ENCODE peak calls at places on chromosome 11, in eight cellular contexts. One of them, this sample, is unnamed.
A peak's percentile ranks its signal among the peaks of the same experiment; 100 is the strongest.

GRCh38 chr11:100847696-100848216 is 160.7 kb downstream of the ARHGAP42 start:
- DNase-seq in CD8-positive, alpha-beta memory T cell: no peak
- DNase-seq in esophagus squamous epithelium: no peak
- DNase-seq in brain microvascular endothelial cell: no peak
- DNase-seq in Karpas-422: no peak
- DNase-seq in Peyer's patch: no peak
- DNase-seq in CD8-positive, alpha-beta T cell: no peak
- DNase-seq in cardiac muscle cell: no peak
- DNase-seq in this sample: no peak

GRCh38 chr11:4195909-4196308 is 101.3 kb downstream of the RRM1 start:
- DNase-seq in CD8-positive, alpha-beta memory T cell: no peak
- DNase-seq in esophagus squamous epithelium: no peak
- DNase-seq in brain microvascular endothelial cell: no peak
- DNase-seq in Karpas-422: no peak
- DNase-seq in Peyer's patch: no peak
- DNase-seq in CD8-positive, alpha-beta T cell: no peak
- DNase-seq in cardiac muscle cell: no peak
- DNase-seq in this sample: no peak

GRCh38 chr11:128563308-128563707 is 24.1 kb downstream of the ETS1 start:
- DNase-seq in CD8-positive, alpha-beta memory T cell: no peak
- DNase-seq in esophagus squamous epithelium: no peak
- DNase-seq in brain microvascular endothelial cell: no peak
- DNase-seq in Karpas-422: no peak
- DNase-seq in Peyer's patch: no peak
- DNase-seq in CD8-positive, alpha-beta T cell: no peak
- DNase-seq in cardiac muscle cell: no peak
- DNase-seq in this sample: no peak

GRCh38 chr11:29173660-29174062 is 843.2 kb downstream of the KCNA4 start:
- DNase-seq in CD8-positive, alpha-beta memory T cell: no peak
- DNase-seq in esophagus squamous epithelium: no peak
- DNase-seq in brain microvascular endothelial cell: peak; percentile 50
- DNase-seq in Karpas-422: no peak
- DNase-seq in Peyer's patch: no peak
- DNase-seq in CD8-positive, alpha-beta T cell: no peak
- DNase-seq in cardiac muscle cell: peak; percentile 78
- DNase-seq in this sample: no peak

GRCh38 chr11:9397746-9398680 is 13.6 kb downstream of the IPO7 start:
- DNase-seq in CD8-positive, alpha-beta memory T cell: no peak
- DNase-seq in esophagus squamous epithelium: no peak
- DNase-seq in brain microvascular endothelial cell: no peak
- DNase-seq in Karpas-422: no peak
- DNase-seq in Peyer's patch: no peak
- DNase-seq in CD8-positive, alpha-beta T cell: no peak
- DNase-seq in cardiac muscle cell: no peak
- DNase-seq in this sample: no peak

GRCh38 chr11:121212696-121213567 is 79.6 kb upstream of the SC5D start:
- DNase-seq in CD8-positive, alpha-beta memory T cell: no peak
- DNase-seq in esophagus squamous epithelium: no peak
- DNase-seq in brain microvascular endothelial cell: no peak
- DNase-seq in Karpas-422: no peak
- DNase-seq in Peyer's patch: no peak
- DNase-seq in CD8-positive, alpha-beta T cell: no peak
- DNase-seq in cardiac muscle cell: no peak
- DNase-seq in this sample: no peak

GRCh38 chr11:76329084-76329648 is 51.8 kb downstream of the THAP12 start:
- DNase-seq in CD8-positive, alpha-beta memory T cell: no peak
- DNase-seq in esophagus squamous epithelium: no peak
- DNase-seq in brain microvascular endothelial cell: peak; percentile 12
- DNase-seq in Karpas-422: no peak
- DNase-seq in Peyer's patch: no peak
- DNase-seq in CD8-positive, alpha-beta T cell: no peak
- DNase-seq in cardiac muscle cell: peak; percentile 77
- DNase-seq in this sample: no peak

GRCh38 chr11:19712281-19713220 is at the start of gene NAV2:
- DNase-seq in CD8-positive, alpha-beta memory T cell: peak; percentile 80
- DNase-seq in esophagus squamous epithelium: peak; percentile 44
- DNase-seq in brain microvascular endothelial cell: peak; percentile 82
- DNase-seq in Karpas-422: peak; percentile 92
- DNase-seq in Peyer's patch: peak; percentile 78
- DNase-seq in CD8-positive, alpha-beta T cell: peak; percentile 68
- DNase-seq in cardiac muscle cell: peak; percentile 95
- DNase-seq in this sample: peak; percentile 89

GRCh38 chr11:45754261-45754709 is 50.7 kb upstream of the SLC35C1 start:
- DNase-seq in CD8-positive, alpha-beta memory T cell: no peak
- DNase-seq in esophagus squamous epithelium: no peak
- DNase-seq in brain microvascular endothelial cell: peak; percentile 48
- DNase-seq in Karpas-422: no peak
- DNase-seq in Peyer's patch: no peak
- DNase-seq in CD8-positive, alpha-beta T cell: no peak
- DNase-seq in cardiac muscle cell: peak; percentile 61
- DNase-seq in this sample: no peak

DNA sequence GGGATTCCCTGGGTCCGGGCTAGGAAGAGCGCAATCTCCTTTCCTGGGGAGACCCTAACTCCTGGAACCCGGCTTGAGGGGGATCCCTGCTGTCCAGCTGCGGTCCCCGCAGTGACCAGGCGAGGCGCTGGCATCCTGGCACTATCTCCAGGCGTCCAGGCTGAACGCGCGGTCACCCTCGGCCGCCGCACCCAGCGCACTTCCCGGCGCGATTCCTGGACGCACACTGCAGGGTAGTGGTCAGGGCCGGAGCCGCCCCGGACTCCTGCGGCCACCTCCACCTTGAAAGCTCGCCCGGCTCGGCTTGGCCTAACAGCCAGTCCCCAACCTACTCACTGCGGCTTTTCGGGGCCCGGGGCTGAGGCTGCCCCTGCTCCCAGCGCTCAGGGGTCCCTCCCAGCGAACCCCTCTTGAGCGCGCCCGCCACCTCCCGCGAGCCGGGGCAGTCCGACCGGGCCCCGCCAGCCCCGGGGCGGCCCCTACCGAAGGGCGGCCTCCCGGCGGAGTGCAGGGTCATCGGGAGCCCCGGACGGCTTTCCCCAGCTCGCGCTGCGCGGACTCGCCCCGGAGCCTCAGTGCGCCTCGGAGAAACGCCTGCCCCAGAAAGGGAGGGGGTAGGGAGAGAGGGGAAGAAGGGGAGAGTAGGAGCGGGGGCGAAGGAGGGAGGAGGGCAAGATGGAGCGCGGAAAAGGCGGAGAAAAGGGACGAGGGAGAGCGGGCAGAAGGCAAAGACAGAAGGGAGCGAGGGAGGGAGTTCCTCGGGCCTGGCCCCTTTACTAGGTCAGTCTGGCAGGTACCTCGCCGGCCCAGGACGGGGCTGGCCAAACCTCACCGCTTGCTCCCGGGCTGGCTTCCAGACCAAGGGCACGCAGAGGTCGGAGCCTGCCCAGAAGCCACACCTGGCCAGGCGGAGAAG is 1.0 kb downstream of the POU2AF3 start:
- DNase-seq in CD8-positive, alpha-beta memory T cell: no peak
- DNase-seq in esophagus squamous epithelium: no peak
- DNase-seq in brain microvascular endothelial cell: peak; percentile 11
- DNase-seq in Karpas-422: no peak
- DNase-seq in Peyer's patch: peak; percentile 31
- DNase-seq in CD8-positive, alpha-beta T cell: no peak
- DNase-seq in cardiac muscle cell: peak; percentile 48
- DNase-seq in this sample: no peak
- H3K27ac ChIP-seq in CD8-positive, alpha-beta memory T cell: no peak overlapping the region
- H3K27ac ChIP-seq in esophagus squamous epithelium: peak overlapping the region; percentile 94
- H3K27ac ChIP-seq in brain microvascular endothelial cell: no peak overlapping the region
- H3K27ac ChIP-seq in Karpas-422: no peak overlapping the region
- H3K27ac ChIP-seq in Peyer's patch: peak overlapping the region; percentile 71
- H3K27ac ChIP-seq in CD8-positive, alpha-beta T cell: no peak overlapping the region
- H3K27ac ChIP-seq in cardiac muscle cell: no peak overlapping the region
- H3K27ac ChIP-seq in this sample: peak overlapping the region; percentile 17

GRCh38 chr11:5363712-5364111 is 12.4 kb downstream of the OR51B6 start:
- DNase-seq in CD8-positive, alpha-beta memory T cell: no peak
- DNase-seq in esophagus squamous epithelium: no peak
- DNase-seq in brain microvascular endothelial cell: no peak
- DNase-seq in Karpas-422: peak; percentile 14
- DNase-seq in Peyer's patch: no peak
- DNase-seq in CD8-positive, alpha-beta T cell: no peak
- DNase-seq in cardiac muscle cell: no peak
- DNase-seq in this sample: no peak
- H3K27ac ChIP-seq in CD8-positive, alpha-beta memory T cell: no peak overlapping the region
- H3K27ac ChIP-seq in esophagus squamous epithelium: no peak overlapping the region
- H3K27ac ChIP-seq in brain microvascular endothelial cell: peak overlapping the region; percentile 88
- H3K27ac ChIP-seq in Karpas-422: no peak overlapping the region
- H3K27ac ChIP-seq in Peyer's patch: no peak overlapping the region
- H3K27ac ChIP-seq in CD8-positive, alpha-beta T cell: no peak overlapping the region
- H3K27ac ChIP-seq in cardiac muscle cell: no peak overlapping the region
- H3K27ac ChIP-seq in this sample: no peak overlapping the region

GRCh38 chr11:15146271-15147003 is 31.7 kb downstream of the INSC start:
- DNase-seq in CD8-positive, alpha-beta memory T cell: no peak
- DNase-seq in esophagus squamous epithelium: no peak
- DNase-seq in brain microvascular endothelial cell: peak; percentile 18
- DNase-seq in Karpas-422: no peak
- DNase-seq in Peyer's patch: no peak
- DNase-seq in CD8-positive, alpha-beta T cell: no peak
- DNase-seq in cardiac muscle cell: no peak
- DNase-seq in this sample: no peak
- H3K27ac ChIP-seq in CD8-positive, alpha-beta memory T cell: no peak overlapping the region
- H3K27ac ChIP-seq in esophagus squamous epithelium: no peak overlapping the region
- H3K27ac ChIP-seq in brain microvascular endothelial cell: peak overlapping the region; percentile 23
- H3K27ac ChIP-seq in Karpas-422: no peak overlapping the region
- H3K27ac ChIP-seq in Peyer's patch: no peak overlapping the region
- H3K27ac ChIP-seq in CD8-positive, alpha-beta T cell: no peak overlapping the region
- H3K27ac ChIP-seq in cardiac muscle cell: no peak overlapping the region
- H3K27ac ChIP-seq in this sample: no peak overlapping the region

GRCh38 chr11:130478881-130479280 is 30.4 kb downstream of the ADAMTS15 start:
- DNase-seq in CD8-positive, alpha-beta memory T cell: no peak
- DNase-seq in esophagus squamous epithelium: no peak
- DNase-seq in brain microvascular endothelial cell: peak; percentile 62
- DNase-seq in Karpas-422: no peak
- DNase-seq in Peyer's patch: no peak
- DNase-seq in CD8-positive, alpha-beta T cell: no peak
- DNase-seq in cardiac muscle cell: peak; percentile 32
- DNase-seq in this sample: no peak
- H3K27ac ChIP-seq in CD8-positive, alpha-beta memory T cell: no peak overlapping the region
- H3K27ac ChIP-seq in esophagus squamous epithelium: peak overlapping the region; percentile 69
- H3K27ac ChIP-seq in brain microvascular endothelial cell: peak overlapping the region; percentile 81
- H3K27ac ChIP-seq in Karpas-422: no peak overlapping the region
- H3K27ac ChIP-seq in Peyer's patch: peak overlapping the region; percentile 52
- H3K27ac ChIP-seq in CD8-positive, alpha-beta T cell: no peak overlapping the region
- H3K27ac ChIP-seq in cardiac muscle cell: peak overlapping the region; percentile 93
- H3K27ac ChIP-seq in this sample: no peak overlapping the region

DNA sequence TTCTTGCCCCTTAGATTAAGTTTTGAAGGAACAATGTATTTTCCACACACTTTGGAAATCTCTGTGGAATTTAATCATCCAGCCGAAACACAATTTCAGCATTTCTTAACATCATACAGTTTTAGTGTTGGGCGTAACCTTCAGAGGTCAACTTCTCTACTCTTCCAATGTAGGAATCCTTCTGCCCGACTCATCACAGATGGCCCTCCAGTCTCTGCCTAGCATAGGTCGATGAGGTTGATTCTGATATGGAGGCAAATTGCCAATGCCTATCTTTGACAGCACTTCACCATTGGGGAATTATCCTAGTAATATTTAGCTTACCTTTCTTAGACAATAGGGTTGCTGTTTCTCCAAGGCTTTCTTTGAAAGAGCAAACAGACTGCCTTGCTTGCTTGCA is 175.7 kb upstream of the TTC12 start:
- DNase-seq in CD8-positive, alpha-beta memory T cell: no peak
- DNase-seq in esophagus squamous epithelium: no peak
- DNase-seq in brain microvascular endothelial cell: no peak
- DNase-seq in Karpas-422: no peak
- DNase-seq in Peyer's patch: no peak
- DNase-seq in CD8-positive, alpha-beta T cell: no peak
- DNase-seq in cardiac muscle cell: no peak
- DNase-seq in this sample: no peak
- H3K27ac ChIP-seq in CD8-positive, alpha-beta memory T cell: no peak overlapping the region
- H3K27ac ChIP-seq in esophagus squamous epithelium: no peak overlapping the region
- H3K27ac ChIP-seq in brain microvascular endothelial cell: no peak overlapping the region
- H3K27ac ChIP-seq in Karpas-422: no peak overlapping the region
- H3K27ac ChIP-seq in Peyer's patch: no peak overlapping the region
- H3K27ac ChIP-seq in CD8-positive, alpha-beta T cell: no peak overlapping the region
- H3K27ac ChIP-seq in cardiac muscle cell: no peak overlapping the region
- H3K27ac ChIP-seq in this sample: no peak overlapping the region

GRCh38 chr11:107370390-107370789 is 87.2 kb downstream of the CWF19L2 start:
- DNase-seq in CD8-positive, alpha-beta memory T cell: no peak
- DNase-seq in esophagus squamous epithelium: no peak
- DNase-seq in brain microvascular endothelial cell: no peak
- DNase-seq in Karpas-422: no peak
- DNase-seq in Peyer's patch: no peak
- DNase-seq in CD8-positive, alpha-beta T cell: no peak
- DNase-seq in cardiac muscle cell: peak; percentile 37
- DNase-seq in this sample: no peak

GRCh38 chr11:107372439-107372838 is 85.2 kb downstream of the CWF19L2 start:
- DNase-seq in CD8-positive, alpha-beta memory T cell: no peak
- DNase-seq in esophagus squamous epithelium: no peak
- DNase-seq in brain microvascular endothelial cell: no peak
- DNase-seq in Karpas-422: no peak
- DNase-seq in Peyer's patch: no peak
- DNase-seq in CD8-positive, alpha-beta T cell: no peak
- DNase-seq in cardiac muscle cell: no peak
- DNase-seq in this sample: no peak
- H3K27ac ChIP-seq in CD8-positive, alpha-beta memory T cell: no peak overlapping the region
- H3K27ac ChIP-seq in esophagus squamous epithelium: no peak overlapping the region
- H3K27ac ChIP-seq in brain microvascular endothelial cell: no peak overlapping the region
- H3K27ac ChIP-seq in Karpas-422: no peak overlapping the region
- H3K27ac ChIP-seq in Peyer's patch: no peak overlapping the region
- H3K27ac ChIP-seq in CD8-positive, alpha-beta T cell: no peak overlapping the region
- H3K27ac ChIP-seq in cardiac muscle cell: no peak overlapping the region
- H3K27ac ChIP-seq in this sample: no peak overlapping the region

GRCh38 chr11:62613275-62613864 is 313 bp downstream of the ROM1 start:
- DNase-seq in CD8-positive, alpha-beta memory T cell: no peak
- DNase-seq in esophagus squamous epithelium: no peak
- DNase-seq in brain microvascular endothelial cell: no peak
- DNase-seq in Karpas-422: no peak
- DNase-seq in Peyer's patch: no peak
- DNase-seq in CD8-positive, alpha-beta T cell: no peak
- DNase-seq in cardiac muscle cell: no peak
- DNase-seq in this sample: peak; percentile 62
- H3K27ac ChIP-seq in CD8-positive, alpha-beta memory T cell: peak overlapping the region; percentile 83
- H3K27ac ChIP-seq in esophagus squamous epithelium: peak overlapping the region; percentile 94
- H3K27ac ChIP-seq in brain microvascular endothelial cell: no peak overlapping the region
- H3K27ac ChIP-seq in Karpas-422: no peak overlapping the region
- H3K27ac ChIP-seq in Peyer's patch: peak overlapping the region; percentile 98
- H3K27ac ChIP-seq in CD8-positive, alpha-beta T cell: peak overlapping the region; percentile 91
- H3K27ac ChIP-seq in cardiac muscle cell: peak overlapping the region; percentile 76
- H3K27ac ChIP-seq in this sample: peak overlapping the region; percentile 85

GRCh38 chr11:116175707-116176106 is 597.1 kb downstream of the BUD13 start:
- DNase-seq in CD8-positive, alpha-beta memory T cell: no peak
- DNase-seq in esophagus squamous epithelium: no peak
- DNase-seq in brain microvascular endothelial cell: no peak
- DNase-seq in Karpas-422: no peak
- DNase-seq in Peyer's patch: no peak
- DNase-seq in CD8-positive, alpha-beta T cell: no peak
- DNase-seq in cardiac muscle cell: no peak
- DNase-seq in this sample: no peak

GRCh38 chr11:116176484-116177005 is 596.2 kb downstream of the BUD13 start:
- DNase-seq in CD8-positive, alpha-beta memory T cell: no peak
- DNase-seq in esophagus squamous epithelium: no peak
- DNase-seq in brain microvascular endothelial cell: no peak
- DNase-seq in Karpas-422: no peak
- DNase-seq in Peyer's patch: no peak
- DNase-seq in CD8-positive, alpha-beta T cell: no peak
- DNase-seq in cardiac muscle cell: no peak
- DNase-seq in this sample: no peak

GRCh38 chr11:116172156-116172555 is 600.6 kb downstream of the BUD13 start:
- DNase-seq in CD8-positive, alpha-beta memory T cell: no peak
- DNase-seq in esophagus squamous epithelium: no peak
- DNase-seq in brain microvascular endothelial cell: no peak
- DNase-seq in Karpas-422: no peak
- DNase-seq in Peyer's patch: no peak
- DNase-seq in CD8-positive, alpha-beta T cell: no peak
- DNase-seq in cardiac muscle cell: no peak
- DNase-seq in this sample: no peak

GRCh38 chr11:116173506-116173905 is 599.3 kb downstream of the BUD13 start:
- DNase-seq in CD8-positive, alpha-beta memory T cell: no peak
- DNase-seq in esophagus squamous epithelium: no peak
- DNase-seq in brain microvascular endothelial cell: no peak
- DNase-seq in Karpas-422: no peak
- DNase-seq in Peyer's patch: no peak
- DNase-seq in CD8-positive, alpha-beta T cell: no peak
- DNase-seq in cardiac muscle cell: no peak
- DNase-seq in this sample: no peak

GRCh38 chr11:116173946-116174911 is 598.6 kb downstream of the BUD13 start:
- DNase-seq in CD8-positive, alpha-beta memory T cell: no peak
- DNase-seq in esophagus squamous epithelium: no peak
- DNase-seq in brain microvascular endothelial cell: no peak
- DNase-seq in Karpas-422: no peak
- DNase-seq in Peyer's patch: no peak
- DNase-seq in CD8-positive, alpha-beta T cell: no peak
- DNase-seq in cardiac muscle cell: no peak
- DNase-seq in this sample: no peak
- H3K27ac ChIP-seq in CD8-positive, alpha-beta memory T cell: no peak overlapping the region
- H3K27ac ChIP-seq in esophagus squamous epithelium: no peak overlapping the region
- H3K27ac ChIP-seq in brain microvascular endothelial cell: no peak overlapping the region
- H3K27ac ChIP-seq in Karpas-422: no peak overlapping the region
- H3K27ac ChIP-seq in Peyer's patch: no peak overlapping the region
- H3K27ac ChIP-seq in CD8-positive, alpha-beta T cell: no peak overlapping the region
- H3K27ac ChIP-seq in cardiac muscle cell: no peak overlapping the region
- H3K27ac ChIP-seq in this sample: no peak overlapping the region